ENCODE peak calls at places on chromosomes 11 and 22, in five cellular contexts. I is uterus, C is pancreas, S is AG04449, R is cardiac muscle cell. Y is an unnamed sample.

GRCh38 chr11:123594188-123594901 is 60.1 kb downstream of the SCN3B start:
- DNase-seq in I (no peak), C (no peak), S (no peak), R (peak), Y (no peak)

GRCh38 chr11:118610773-118611432 is 3.5 kb downstream of the PHLDB1 start:
- DNase-seq in I (peak), C (peak), S (no peak), R (peak), Y (no peak)

GRCh38 chr11:1479006-1479677 is 7.4 kb downstream of the MOB2 start:
- DNase-seq in I (peak), C (no peak), S (no peak), R (no peak), Y (no peak)

GRCh38 chr11:65793144-65793581 is 6.3 kb downstream of the OVOL1 start:
- DNase-seq in I (no peak), C (peak), S (no peak), R (no peak), Y (no peak)

GRCh38 chr22:38828616-38829205 is 15.1 kb downstream of the NPTXR start:
- DNase-seq in I (no peak), C (no peak), S (no peak), R (no peak), Y (no peak)

GRCh38 chr11:17898782-17899181 is 114.1 kb downstream of the SERGEF start:
- DNase-seq in I (no peak), C (no peak), S (no peak), R (no peak), Y (no peak)

GRCh38 chr22:32527756-32528155 is 53.1 kb downstream of the FBXO7 start:
- DNase-seq in I (no peak), C (no peak), S (no peak), R (no peak), Y (no peak)

GRCh38 chr11:25755918-25756584 is 575.9 kb upstream of the ANO3 start:
- DNase-seq in I (no peak), C (no peak), S (no peak), R (no peak), Y (no peak)

GRCh38 chr11:93089474-93090102 is 108.2 kb downstream of the SLC36A4 start:
- DNase-seq in I (no peak), C (no peak), S (no peak), R (peak), Y (no peak)

GRCh38 chr11:36292311-36292722 is 3.1 kb upstream of the COMMD9 start:
- DNase-seq in I (no peak), C (no peak), S (no peak), R (peak), Y (no peak)

GRCh38 chr11:130101661-130102060 is 32.0 kb downstream of the APLP2 start:
- DNase-seq in I (no peak), C (no peak), S (no peak), R (no peak), Y (no peak)

GRCh38 chr22:36369922-36370781 is 17.6 kb downstream of the MYH9 start:
- DNase-seq in I (no peak), C (peak), S (no peak), R (peak), Y (no peak)

GRCh38 chr11:73189315-73189714 is 28.8 kb upstream of the P2RY2 start:
- DNase-seq in I (no peak), C (no peak), S (no peak), R (no peak), Y (no peak)

GRCh38 chr11:102582140-102582539 is 43.0 kb downstream of the MMP20 start:
- DNase-seq in I (no peak), C (no peak), S (no peak), R (no peak), Y (no peak)

GRCh38 chr11:130629039-130629438 is 180.6 kb downstream of the ADAMTS15 start:
- DNase-seq in I (no peak), C (no peak), S (no peak), R (no peak), Y (no peak)

GRCh38 chr11:121613724-121614123 is 161.0 kb upstream of the SORL1-AS1 start:
- DNase-seq in I (no peak), C (no peak), S (peak), R (peak), Y (no peak)

GRCh38 chr11:119641991-119642745 is 86.8 kb downstream of the NECTIN1 start:
- DNase-seq in I (no peak), C (no peak), S (no peak), R (peak), Y (no peak)

GRCh38 chr11:34204396-34205279 is 99.2 kb downstream of the NAT10 start:
- DNase-seq in I (no peak), C (no peak), S (no peak), R (no peak), Y (no peak)

GRCh38 chr11:132779487-132779886 is 752.8 kb downstream of the OPCML start:
- DNase-seq in I (no peak), C (no peak), S (peak), R (no peak), Y (no peak)

GRCh38 chr11:576791-577610 is 731 bp downstream of the PHRF1 start:
- DNase-seq in I (no peak), C (no peak), S (no peak), R (no peak), Y (no peak)

GRCh38 chr11:91104237-91104636 is 881.4 kb upstream of the CHORDC1 start:
- DNase-seq in I (no peak), C (no peak), S (peak), R (peak), Y (no peak)

DNA sequence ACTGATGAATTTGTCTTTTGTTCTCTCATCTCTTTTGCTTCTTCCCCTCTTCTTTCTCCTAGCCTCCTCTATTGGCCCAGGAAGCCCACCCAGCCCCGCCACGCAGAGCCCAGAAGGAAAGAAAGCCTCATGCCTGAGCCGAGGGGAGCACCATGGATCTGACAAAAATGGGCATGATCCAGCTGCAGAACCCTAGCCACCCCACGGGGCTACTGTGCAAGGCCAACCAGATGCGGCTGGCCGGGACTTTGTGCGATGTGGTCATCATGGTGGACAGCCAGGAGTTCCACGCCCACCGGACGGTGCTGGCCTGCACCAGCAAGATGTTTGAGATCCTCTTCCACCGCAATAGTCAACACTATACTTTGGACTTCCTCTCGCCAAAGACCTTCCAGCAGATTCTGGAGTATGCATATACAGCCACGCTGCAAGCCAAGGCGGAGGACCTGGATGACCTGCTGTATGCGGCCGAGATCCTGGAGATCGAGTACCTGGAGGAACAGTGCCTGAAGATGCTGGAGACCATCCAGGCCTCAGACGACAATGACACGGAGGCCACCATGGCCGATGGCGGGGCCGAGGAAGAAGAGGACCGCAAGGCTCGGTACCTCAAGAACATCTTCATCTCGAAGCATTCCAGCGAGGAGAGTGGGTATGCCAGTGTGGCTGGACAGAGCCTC is 3.8 kb downstream of the ZBTB16 start:
- DNase-seq in I (no peak), C (no peak), S (no peak), R (no peak), Y (no peak)
- H3K4me3 ChIP-seq in I (no peak), C (no peak), S (no peak), R (no peak), Y (peak)

GRCh38 chr11:68852628-68853027 is 10.9 kb upstream of the CPT1A start:
- DNase-seq in I (no peak), C (no peak), S (no peak), R (no peak), Y (no peak)

GRCh38 chr11:68857037-68857586 is 15.4 kb upstream of the CPT1A start:
- DNase-seq in I (no peak), C (no peak), S (no peak), R (no peak), Y (no peak)

GRCh38 chr11:68855205-68855978 is 13.7 kb upstream of the CPT1A start:
- DNase-seq in I (peak), C (no peak), S (no peak), R (peak), Y (no peak)

GRCh38 chr11:68859123-68859522 is 17.4 kb upstream of the CPT1A start:
- DNase-seq in I (no peak), C (no peak), S (no peak), R (no peak), Y (no peak)

GRCh38 chr11:68854273-68854958 is 12.7 kb upstream of the CPT1A start:
- DNase-seq in I (no peak), C (no peak), S (no peak), R (no peak), Y (no peak)
- H3K4me3 ChIP-seq in I (peak), C (no peak), S (peak), R (peak), Y (peak)

GRCh38 chr11:2884424-2884815 is 1.2 kb downstream of the CDKN1C start:
- DNase-seq in I (peak), C (no peak), S (no peak), R (peak), Y (no peak)
- H3K4me3 ChIP-seq in I (peak), C (peak), S (peak), R (peak), Y (peak)

DNA sequence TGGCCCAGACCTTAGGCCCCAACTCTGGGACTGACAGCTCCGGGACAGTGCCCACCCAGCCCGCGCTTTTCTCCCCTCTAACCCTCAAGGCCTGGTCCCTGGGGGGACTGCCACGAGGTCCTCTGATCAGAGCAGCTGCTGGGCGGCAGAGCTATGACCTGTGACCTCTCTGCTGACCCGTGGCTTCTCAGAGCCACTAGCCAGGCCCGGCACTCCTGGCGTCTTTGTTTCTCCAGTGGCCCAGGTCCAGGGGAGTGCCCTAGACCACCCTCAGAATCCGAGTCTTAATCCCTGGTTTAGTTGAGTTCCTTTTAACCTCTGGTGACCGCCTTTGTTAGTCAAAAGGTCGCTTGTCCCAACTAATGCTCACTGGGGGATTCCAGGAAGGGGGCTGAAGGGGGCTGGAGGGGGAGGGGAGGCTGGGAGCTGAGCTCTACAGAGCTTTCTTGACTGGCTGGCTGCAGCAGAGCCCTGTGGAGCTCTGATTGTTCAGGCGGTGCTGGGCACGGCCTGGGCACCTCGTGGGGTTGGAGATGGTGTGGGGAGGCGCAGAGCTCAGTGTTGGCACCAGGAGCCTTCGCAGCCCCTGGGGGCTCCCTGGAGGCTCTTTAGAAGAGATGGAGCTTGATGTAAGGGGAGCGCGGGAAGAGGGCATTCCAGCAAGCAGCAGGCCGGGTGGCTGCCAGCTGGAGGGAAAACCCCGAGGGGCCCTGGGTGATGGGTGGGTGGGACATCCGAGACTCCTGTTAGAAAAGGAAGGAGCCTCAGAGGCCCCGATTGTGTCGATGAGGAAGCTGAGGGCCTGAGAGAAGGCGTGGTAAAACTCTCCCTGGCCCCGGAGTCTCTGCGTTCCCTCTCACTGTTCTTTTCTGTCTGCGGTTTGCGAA is 1.4 kb downstream of the FBLN1 start:
- DNase-seq in I (no peak), C (no peak), S (no peak), R (peak), Y (no peak)
- H3K4me3 ChIP-seq in I (peak), C (no peak), S (peak), R (peak), Y (peak)

GRCh38 chr22:25395915-25396314 is 168.6 kb upstream of the GRK3 start:
- DNase-seq in I (no peak), C (no peak), S (no peak), R (no peak), Y (no peak)
- H3K4me3 ChIP-seq in I (no peak), C (no peak), S (no peak), R (no peak), Y (no peak)

GRCh38 chr11:134277176-134278001 is 1.2 kb downstream of the GLB1L3 start:
- DNase-seq in I (no peak), C (no peak), S (no peak), R (no peak), Y (no peak)

GRCh38 chr11:134283461-134284230 is 7.5 kb downstream of the GLB1L3 start:
- DNase-seq in I (no peak), C (no peak), S (no peak), R (no peak), Y (no peak)

GRCh38 chr11:134287561-134287960 is 11.4 kb downstream of the GLB1L3 start:
- DNase-seq in I (no peak), C (no peak), S (no peak), R (no peak), Y (no peak)

GRCh38 chr11:134278356-134278755 is 2.2 kb downstream of the GLB1L3 start:
- DNase-seq in I (no peak), C (no peak), S (no peak), R (no peak), Y (no peak)

GRCh38 chr11:134282121-134283045 is 6.2 kb downstream of the GLB1L3 start:
- DNase-seq in I (no peak), C (no peak), S (no peak), R (no peak), Y (no peak)
- H3K4me3 ChIP-seq in I (no peak), C (no peak), S (no peak), R (no peak), Y (no peak)

DNA sequence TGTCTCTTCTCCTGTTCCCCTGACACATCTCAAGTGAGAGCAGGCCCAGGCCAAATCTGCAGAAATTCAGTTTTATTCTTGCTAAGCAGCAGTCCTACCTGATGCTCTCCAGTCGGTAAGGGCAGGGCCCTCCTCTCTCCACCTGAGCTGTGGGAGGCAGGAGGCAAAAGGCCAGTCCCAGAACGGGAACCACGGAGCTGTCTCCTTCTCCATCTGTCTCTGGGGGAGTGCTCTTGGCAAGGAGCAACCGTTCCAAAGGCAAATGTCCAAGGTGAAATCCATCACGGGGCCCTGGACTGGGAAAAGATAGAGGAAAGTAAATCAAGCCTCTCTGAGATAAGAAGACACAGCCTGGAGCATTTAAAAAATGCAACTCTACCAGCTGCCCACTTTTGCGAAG is 65.2 kb upstream of the CDON start:
- DNase-seq in I (peak), C (no peak), S (no peak), R (peak), Y (no peak)
- H3K4me3 ChIP-seq in I (no peak), C (no peak), S (no peak), R (no peak), Y (no peak)